ENCODE peak calls at places on chromosomes 16 and 17, in ten cellular contexts. H, B, E, F, J, N, T, Y, L and U are unnamed samples. For H3K27me3 and H3K36me3, the result is how much of the 10 kb centered on the place peaks cover.

GRCh38 chr16:84548971-84549844 is 44.7 kb upstream of the MEAK7 start:
- DNase-seq in H (no peak), B (peak), E (no peak), F (no peak), J (no peak), N (no peak), T (no peak), Y (no peak), L (peak), U (no peak)

GRCh38 chr16:88737298-88738166 is 31.2 kb downstream of the CTU2 start:
- DNase-seq in H (peak), B (peak), E (peak), F (peak), J (peak), N (peak), T (peak), Y (peak), L (peak), U (peak)

GRCh38 chr17:78147315-78147998 is 1.3 kb downstream of the C17orf99 start:
- DNase-seq in H (peak), B (no peak), E (no peak), F (no peak), J (no peak), N (peak), T (no peak), Y (no peak), L (peak), U (peak)

GRCh38 chr16:74320707-74321106 is 24.1 kb downstream of the PSMD7 start:
- DNase-seq in H (peak), B (no peak), E (no peak), F (no peak), J (no peak), N (no peak), T (no peak), Y (no peak), L (no peak), U (no peak)

GRCh38 chr16:89545831-89546574 is 14.5 kb upstream of the RPL13 start:
- DNase-seq in H (peak), B (no peak), E (no peak), F (no peak), J (peak), N (no peak), T (no peak), Y (no peak), L (peak), U (no peak)

GRCh38 chr17:77266891-77267341 is 126.1 kb downstream of the SEC14L1 start:
- DNase-seq in H (no peak), B (no peak), E (no peak), F (no peak), J (no peak), N (no peak), T (peak), Y (no peak), L (no peak), U (peak)

GRCh38 chr16:14640538-14640937 is 7.8 kb downstream of the BFAR start:
- DNase-seq in H (peak), B (no peak), E (no peak), F (no peak), J (no peak), N (no peak), T (no peak), Y (no peak), L (peak), U (no peak)

GRCh38 chr17:10727192-10727591 is 2.6 kb downstream of the TMEM220 start:
- DNase-seq in H (no peak), B (no peak), E (no peak), F (no peak), J (no peak), N (no peak), T (no peak), Y (no peak), L (no peak), U (no peak)

GRCh38 chr16:23274968-23275367 is 27.1 kb upstream of the SCNN1B start:
- DNase-seq in H (no peak), B (no peak), E (no peak), F (no peak), J (peak), N (no peak), T (peak), Y (peak), L (no peak), U (peak)

GRCh38 chr16:67528222-67528869 is at the start of gene RIPOR1:
- DNase-seq in H (peak), B (peak), E (peak), F (no peak), J (no peak), N (peak), T (peak), Y (peak), L (peak), U (peak)

GRCh38 chr16:17369441-17369951 is 101.3 kb downstream of the XYLT1 start:
- DNase-seq in H (peak), B (peak), E (peak), F (no peak), J (no peak), N (peak), T (no peak), Y (no peak), L (peak), U (no peak)

GRCh38 chr16:85381738-85382592 is 231.2 kb upstream of the GSE1 start:
- DNase-seq in H (no peak), B (no peak), E (no peak), F (no peak), J (no peak), N (no peak), T (no peak), Y (peak), L (no peak), U (no peak)

GRCh38 chr17:59565959-59566324 is 532 bp downstream of the DHX40 start:
- DNase-seq in H (peak), B (peak), E (peak), F (no peak), J (peak), N (peak), T (peak), Y (peak), L (peak), U (peak)

DNA sequence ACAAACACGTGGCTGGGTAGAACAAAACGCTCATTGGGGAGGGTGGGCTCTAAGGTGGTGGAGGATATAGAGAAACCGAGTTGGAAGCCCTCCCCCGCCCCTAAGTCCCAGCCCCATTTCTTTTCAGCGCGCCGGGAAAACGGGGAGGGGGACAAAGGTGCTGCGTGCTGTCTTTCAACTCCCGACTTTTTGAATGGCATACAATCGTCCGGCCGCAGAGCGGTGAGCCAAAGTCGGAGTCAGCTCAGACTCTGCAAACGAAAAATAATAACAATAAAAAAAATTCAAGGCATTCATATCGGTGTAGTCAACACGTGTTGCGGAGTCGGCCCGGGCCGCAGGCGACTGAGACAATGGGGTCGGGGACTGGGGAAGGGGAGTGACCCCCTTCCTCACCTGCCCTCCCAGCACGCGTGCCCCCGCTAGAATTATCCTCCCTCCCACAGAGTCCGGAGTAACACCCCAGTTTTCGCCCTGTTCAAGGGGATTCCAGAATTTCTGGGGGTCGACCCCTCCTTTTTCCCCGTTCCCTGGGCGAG is 1.8 kb upstream of the IGF2BP1 start:
- DNase-seq in H (no peak), B (no peak), E (no peak), F (no peak), J (peak), N (no peak), T (peak), Y (peak), L (no peak), U (peak)
- H3K27me3 ChIP-seq in H (under half), B (half or more), E (under half), F (under half), J (under half), N (half or more), T (under half), Y (under half), L (under half), U (under half)

GRCh38 chr16:15671530-15672117 is 21.6 kb downstream of the NDE1 start:
- DNase-seq in H (no peak), B (no peak), E (no peak), F (no peak), J (no peak), N (no peak), T (no peak), Y (no peak), L (no peak), U (no peak)
- H3K36me3 ChIP-seq in H (under half), B (under half), E (half or more), F (under half), J (under half), N (under half), T (under half), Y (half or more), L (under half), U (under half)

GRCh38 chr16:58472827-58473226 is 27.1 kb upstream of the NDRG4 start:
- DNase-seq in H (no peak), B (no peak), E (no peak), F (no peak), J (no peak), N (no peak), T (no peak), Y (no peak), L (no peak), U (no peak)

GRCh38 chr16:58475220-58475619 is 24.7 kb upstream of the NDRG4 start:
- DNase-seq in H (no peak), B (peak), E (no peak), F (no peak), J (no peak), N (no peak), T (no peak), Y (no peak), L (no peak), U (no peak)

GRCh38 chr16:58472266-58472665 is 27.7 kb upstream of the NDRG4 start:
- DNase-seq in H (no peak), B (no peak), E (no peak), F (no peak), J (no peak), N (no peak), T (no peak), Y (no peak), L (no peak), U (no peak)

GRCh38 chr16:58476791-58477190 is 23.2 kb upstream of the NDRG4 start:
- DNase-seq in H (no peak), B (no peak), E (no peak), F (no peak), J (no peak), N (no peak), T (no peak), Y (no peak), L (no peak), U (no peak)

GRCh38 chr16:58474296-58474695 is 25.6 kb upstream of the NDRG4 start:
- DNase-seq in H (no peak), B (no peak), E (no peak), F (no peak), J (no peak), N (no peak), T (no peak), Y (no peak), L (no peak), U (no peak)
- H3K4me3 ChIP-seq in H (no peak), B (no peak), E (no peak), F (no peak), J (no peak), N (no peak), T (no peak), Y (no peak), L (no peak), U (no peak)

DNA sequence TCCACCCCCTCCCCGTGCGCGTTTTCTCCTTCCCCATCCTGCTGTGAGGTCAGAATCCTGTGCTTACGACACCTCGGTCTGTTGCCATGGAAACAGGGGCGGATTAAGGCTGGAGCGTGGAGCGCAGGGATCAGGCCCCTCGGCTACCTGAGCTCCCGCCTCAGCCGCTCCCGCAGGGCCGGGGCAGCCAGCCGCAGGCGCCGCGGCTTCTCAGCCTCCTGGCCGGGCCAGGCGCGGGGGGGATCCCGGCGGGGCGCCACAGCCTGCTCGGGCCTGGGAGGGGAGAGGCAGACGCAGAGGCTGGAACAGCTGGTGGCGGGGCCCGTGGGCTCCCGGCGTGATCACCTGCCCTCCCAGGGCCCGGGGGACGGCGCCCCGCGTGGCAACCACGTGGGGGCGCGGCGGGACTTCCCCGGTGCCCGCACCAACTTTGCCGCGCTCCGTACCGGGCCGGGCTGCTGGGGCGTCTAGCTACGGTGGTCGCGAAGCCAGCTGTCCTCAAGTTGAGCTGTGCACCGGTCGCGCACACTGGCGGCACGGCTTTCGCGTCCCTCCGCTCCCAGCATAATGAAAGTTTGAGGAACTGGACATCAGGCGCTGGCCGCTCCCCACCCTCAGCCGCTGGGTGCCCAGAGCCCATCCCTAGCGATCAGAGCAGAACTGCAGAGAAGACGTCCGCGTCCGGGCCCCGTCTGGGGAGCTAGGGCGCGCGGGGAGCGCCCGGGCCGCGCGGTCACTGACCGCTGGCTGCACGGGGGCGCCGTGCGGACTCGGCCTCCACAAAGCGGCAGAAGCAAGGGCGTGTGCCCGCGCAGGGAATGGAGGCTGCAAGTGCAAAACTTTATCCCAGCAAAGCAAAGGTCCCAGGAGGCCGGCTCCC is 1.2 kb downstream of the RTN4RL1 start:
- DNase-seq in H (peak), B (no peak), E (peak), F (peak), J (peak), N (no peak), T (peak), Y (peak), L (peak), U (peak)
- H3K27me3 ChIP-seq in H (under half), B (under half), E (under half), F (under half), J (under half), N (half or more), T (half or more), Y (under half), L (under half), U (half or more)

GRCh38 chr17:4710693-4711634 is 532 bp downstream of the ARRB2 start:
- DNase-seq in H (peak), B (peak), E (no peak), F (no peak), J (no peak), N (no peak), T (no peak), Y (no peak), L (peak), U (no peak)

GRCh38 chr17:4706121-4706520 is 2.2 kb upstream of the PELP1 start:
- DNase-seq in H (no peak), B (no peak), E (no peak), F (no peak), J (no peak), N (no peak), T (peak), Y (no peak), L (no peak), U (peak)

GRCh38 chr17:4711671-4712111 is 1.3 kb downstream of the ARRB2 start:
- DNase-seq in H (no peak), B (peak), E (peak), F (no peak), J (no peak), N (no peak), T (no peak), Y (no peak), L (peak), U (peak)

GRCh38 chr17:4709794-4710692 is at the start of gene ARRB2:
- DNase-seq in H (peak), B (peak), E (peak), F (peak), J (peak), N (peak), T (peak), Y (peak), L (peak), U (peak)

GRCh38 chr17:4708436-4708835 is 2.0 kb upstream of the ARRB2 start:
- DNase-seq in H (peak), B (no peak), E (no peak), F (no peak), J (peak), N (peak), T (peak), Y (peak), L (no peak), U (peak)
- H3K36me3 ChIP-seq in H (under half), B (under half), E (under half), F (under half), J (under half), N (under half), T (under half), Y (under half), L (under half), U (under half)

GRCh38 chr16:3036726-3037315 is at the start of gene BICDL2:
- DNase-seq in H (peak), B (no peak), E (no peak), F (no peak), J (peak), N (no peak), T (peak), Y (no peak), L (peak), U (peak)

GRCh38 chr16:3038896-3039295 is 2.2 kb upstream of the BICDL2 start:
- DNase-seq in H (no peak), B (no peak), E (no peak), F (no peak), J (no peak), N (no peak), T (no peak), Y (no peak), L (peak), U (peak)

GRCh38 chr16:3038256-3038655 is 1.5 kb upstream of the BICDL2 start:
- DNase-seq in H (peak), B (no peak), E (no peak), F (no peak), J (no peak), N (no peak), T (peak), Y (no peak), L (peak), U (peak)

GRCh38 chr16:3035289-3035971 is 1.3 kb downstream of the BICDL2 start:
- DNase-seq in H (peak), B (no peak), E (no peak), F (no peak), J (no peak), N (no peak), T (no peak), Y (no peak), L (no peak), U (peak)

DNA sequence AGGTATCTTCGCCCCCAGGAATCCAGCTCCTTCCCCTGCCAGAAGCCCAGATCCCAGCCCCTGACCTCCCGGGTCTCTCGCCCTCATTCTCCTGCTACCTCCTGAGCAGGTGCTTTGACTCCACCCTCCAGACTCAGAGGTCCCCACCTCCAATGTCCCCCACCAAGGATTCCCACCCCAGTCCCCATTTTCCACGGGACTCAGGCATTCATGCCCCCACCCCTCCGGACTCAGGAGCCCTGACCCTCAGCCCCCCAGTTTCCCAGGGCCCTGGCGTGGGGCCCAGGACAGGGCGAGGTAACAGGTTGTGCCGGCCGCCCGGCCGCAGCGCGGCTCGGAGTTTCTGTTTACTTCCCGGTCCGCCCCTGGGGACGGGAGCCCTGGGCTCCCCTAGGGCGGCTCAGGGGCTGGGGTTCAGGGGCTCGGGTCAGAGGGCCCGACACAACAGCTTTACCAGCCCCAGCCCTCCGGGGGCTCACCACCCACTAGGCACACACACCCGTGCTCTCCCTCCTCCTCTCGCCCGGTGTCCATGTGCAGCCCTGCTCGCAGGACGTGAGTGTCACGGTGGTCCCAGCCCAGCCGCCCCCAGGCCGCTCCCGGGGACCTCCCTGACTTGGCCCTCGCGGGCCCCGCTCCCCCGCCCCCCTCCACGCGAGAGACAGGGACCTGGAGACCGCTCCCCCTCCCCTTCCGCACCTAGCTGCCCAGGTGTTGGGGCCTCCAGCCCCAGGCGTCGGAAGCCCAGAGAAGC is 595 bp downstream of the BICDL2 start:
- DNase-seq in H (peak), B (no peak), E (no peak), F (no peak), J (peak), N (no peak), T (peak), Y (no peak), L (no peak), U (peak)
- H3K4me3 ChIP-seq in H (peak), B (no peak), E (no peak), F (no peak), J (peak), N (peak), T (peak), Y (no peak), L (peak), U (peak)

GRCh38 chr17:45893725-45894021 is 681 bp upstream of the MAPT start:
- DNase-seq in H (no peak), B (no peak), E (no peak), F (no peak), J (no peak), N (no peak), T (no peak), Y (no peak), L (no peak), U (no peak)

GRCh38 chr17:45894022-45894784 is at the start of gene MAPT:
- DNase-seq in H (peak), B (peak), E (peak), F (peak), J (peak), N (peak), T (peak), Y (peak), L (peak), U (peak)

GRCh38 chr17:45886852-45887251 is 7.5 kb upstream of the MAPT start:
- DNase-seq in H (no peak), B (no peak), E (no peak), F (no peak), J (no peak), N (no peak), T (no peak), Y (no peak), L (no peak), U (no peak)

GRCh38 chr17:45888392-45888791 is 6.0 kb upstream of the MAPT start:
- DNase-seq in H (no peak), B (no peak), E (no peak), F (no peak), J (no peak), N (no peak), T (no peak), Y (no peak), L (no peak), U (no peak)

DNA sequence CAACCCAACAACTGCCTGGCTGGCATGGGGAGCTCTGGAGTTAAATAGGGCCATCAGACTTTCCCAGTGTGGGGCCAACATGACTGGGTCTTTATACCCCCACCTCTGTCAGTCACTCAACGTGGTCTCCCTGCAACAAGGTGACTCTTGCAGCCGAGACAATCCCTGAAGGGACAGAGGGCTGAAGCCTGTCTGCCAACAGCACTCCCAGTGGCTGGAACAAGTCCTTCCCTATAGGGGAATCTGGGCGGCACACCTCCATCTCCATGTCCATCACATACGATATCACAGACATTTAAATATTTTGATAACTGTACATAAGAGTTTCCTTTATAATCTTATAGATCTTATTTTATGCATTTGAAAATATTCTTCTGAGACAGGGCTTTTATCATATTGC is 4.8 kb upstream of the MAPT start:
- DNase-seq in H (no peak), B (no peak), E (no peak), F (no peak), J (peak), N (no peak), T (peak), Y (peak), L (no peak), U (peak)
- H3K27me3 ChIP-seq in H (under half), B (under half), E (under half), F (under half), J (under half), N (under half), T (under half), Y (under half), L (under half), U (under half)